ENCODE peak calls at places on chromosomes 1 and 21, in five cellular contexts. A, X, I, E and V are unnamed samples.

GRCh38 chr21:45877821-45878469 is 103.6 kb upstream of the COL6A1 start:
- DNase-seq in I (peak), A (no peak), E (no peak), X (no peak), V (no peak)

GRCh38 chr1:205546541-205546940 is 42.1 kb downstream of the CDK18 start:
- DNase-seq in E (no peak), I (no peak), X (no peak), A (no peak), V (no peak)

GRCh38 chr1:99662581-99663208 is 16.8 kb downstream of the PALMD start:
- DNase-seq in E (no peak), I (peak), X (peak), A (peak), V (peak)

GRCh38 chr1:81144240-81144639 is 656.5 kb upstream of the ADGRL2 start:
- DNase-seq in E (no peak), I (no peak), X (no peak), A (peak), V (no peak)

GRCh38 chr21:14012409-14012808 is 198.3 kb downstream of the LIPI start:
- DNase-seq in X (no peak), A (no peak), I (no peak), E (no peak), V (no peak)

GRCh38 chr1:56072310-56072709 is 507.1 kb downstream of the PLPP3 start:
- DNase-seq in I (no peak), A (no peak), X (no peak), E (no peak), V (no peak)

GRCh38 chr1:2145946-2146835 is 48.4 kb downstream of the FAAP20 start:
- DNase-seq in X (peak), E (no peak), A (no peak), I (no peak), V (peak)

GRCh38 chr1:22139817-22140216 is 3.1 kb downstream of the WNT4 start:
- DNase-seq in E (no peak), I (no peak), A (no peak), X (no peak), V (no peak)

GRCh38 chr1:159214149-159214760 is 9.6 kb downstream of the ACKR1 start:
- DNase-seq in X (no peak), I (no peak), A (peak), E (no peak), V (no peak)

GRCh38 chr1:88923224-88923623 is 31.9 kb upstream of the GTF2B start:
- DNase-seq in I (no peak), X (no peak), E (no peak), A (peak), V (no peak)

GRCh38 chr1:64962447-64962846 is 3.9 kb downstream of the JAK1 start:
- DNase-seq in I (no peak), A (no peak), X (no peak), E (peak), V (no peak)

GRCh38 chr1:8423702-8424538 is 106.0 kb downstream of the SLC45A1 start:
- DNase-seq in E (no peak), I (peak), A (peak), X (peak), V (peak)

GRCh38 chr21:44332383-44332782 is 6.8 kb downstream of the CFAP410 start:
- DNase-seq in I (no peak), A (peak), E (no peak), X (no peak), V (no peak)

GRCh38 chr1:219329606-219330005 is 155.9 kb downstream of the LYPLAL1 start:
- DNase-seq in E (peak), I (no peak), X (no peak), A (no peak), V (no peak)

GRCh38 chr1:2310332-2311183 is 80.8 kb downstream of the MORN1 start:
- DNase-seq in X (no peak), I (no peak), A (no peak), E (no peak), V (peak)

GRCh38 chr1:21618059-21618458 is 51.1 kb downstream of the RAP1GAP start:
- DNase-seq in A (no peak), E (no peak), X (no peak), I (no peak), V (no peak)

GRCh38 chr1:161956097-161956496 is 67.6 kb downstream of the OLFML2B start:
- DNase-seq in E (no peak), A (no peak), X (no peak), I (no peak), V (no peak)

GRCh38 chr1:55402676-55403464 is 187.7 kb upstream of the USP24 start:
- DNase-seq in E (no peak), I (no peak), X (no peak), A (no peak), V (no peak)

GRCh38 chr1:89201489-89201794 is 2.7 kb upstream of the GBP4 start:
- DNase-seq in A (no peak), E (no peak), I (no peak), X (no peak), V (no peak)

GRCh38 chr21:39020751-39021474 is 162.3 kb downstream of the PSMG1 start:
- DNase-seq in E (no peak), I (peak), X (peak), A (no peak), V (no peak)

GRCh38 chr1:56436912-56437403 is 142.4 kb downstream of the PLPP3 start:
- DNase-seq in I (no peak), E (no peak), A (peak), X (no peak), V (no peak)

GRCh38 chr1:91725961-91726704 is 159.8 kb downstream of the TGFBR3 start:
- DNase-seq in I (no peak), E (no peak), X (no peak), A (no peak), V (peak)

GRCh38 chr1:14255231-14255630 is 343.3 kb upstream of the KAZN start:
- DNase-seq in A (no peak), I (no peak), E (no peak), X (no peak), V (no peak)

GRCh38 chr1:93672477-93673158 is 9.0 kb downstream of the BCAR3 start:
- DNase-seq in E (no peak), X (no peak), A (no peak), I (peak), V (no peak)

DNA sequence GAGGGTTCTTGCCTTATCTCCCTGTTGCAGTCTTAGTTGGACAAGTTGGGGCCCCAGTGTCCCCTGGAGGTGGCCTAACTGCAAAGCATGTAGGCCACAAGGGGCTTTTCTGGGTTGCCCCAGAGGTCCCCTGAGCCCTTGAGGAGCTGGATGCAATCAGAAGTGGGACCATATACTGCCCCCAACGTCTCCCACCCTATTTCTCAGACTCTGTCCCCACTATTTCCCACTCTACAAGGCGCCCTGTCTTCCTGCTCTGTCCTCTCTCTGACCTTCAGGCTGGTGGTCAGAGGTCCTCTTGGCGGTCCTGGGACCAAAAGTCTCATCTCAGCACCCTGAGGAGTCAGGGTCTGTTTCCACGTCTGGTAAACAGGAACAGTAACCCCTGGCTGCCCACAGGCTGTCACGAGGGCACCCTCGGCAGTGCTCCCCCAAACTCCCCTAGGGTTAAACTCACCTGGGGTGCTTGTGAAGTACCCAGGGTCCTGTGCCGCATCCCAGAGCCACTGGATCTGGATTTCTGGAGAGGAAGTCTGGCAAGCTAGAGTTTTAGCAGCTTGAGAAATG is 14.9 kb downstream of the PROK1 start:
- DNase-seq in I (no peak), A (no peak), E (no peak), X (no peak), V (no peak)
- H3K4me3 ChIP-seq in I (no peak), A (no peak), E (no peak), X (no peak), V (no peak)

GRCh38 chr1:202101182-202101581 is 21.5 kb upstream of the GPR37L1 start:
- DNase-seq in X (no peak), A (no peak), I (no peak), E (no peak), V (no peak)
- TF ChIP-seq CTCF in X (no peak), A (peak), I (no peak), E (no peak), V (no peak)

GRCh38 chr1:76035053-76035452 is 39.5 kb upstream of the ST6GALNAC3 start:
- DNase-seq in E (no peak), X (no peak), A (no peak), I (no peak), V (no peak)

GRCh38 chr1:76040327-76040868 is 34.1 kb upstream of the ST6GALNAC3 start:
- DNase-seq in E (no peak), X (no peak), A (peak), I (no peak), V (no peak)

GRCh38 chr1:76033800-76034475 is 40.6 kb upstream of the ST6GALNAC3 start:
- DNase-seq in X (no peak), A (no peak), I (no peak), E (no peak), V (no peak)

GRCh38 chr1:76038306-76039004 is 36.1 kb upstream of the ST6GALNAC3 start:
- DNase-seq in E (no peak), X (no peak), A (no peak), I (no peak), V (no peak)

GRCh38 chr1:76037314-76037713 is 37.2 kb upstream of the ST6GALNAC3 start:
- DNase-seq in E (no peak), X (no peak), I (no peak), A (no peak), V (no peak)
- H3K4me3 ChIP-seq in E (no peak), X (no peak), I (no peak), A (no peak), V (no peak)

GRCh38 chr21:36245649-36246048 is 74.3 kb upstream of the MORC3 start:
- DNase-seq in X (no peak), E (no peak), I (no peak), A (no peak), V (no peak)
- TF ChIP-seq CTCF in X (no peak), E (no peak), I (no peak), A (no peak), V (no peak)

GRCh38 chr1:115648717-115649691 is 7.2 kb downstream of the VANGL1 start:
- DNase-seq in E (no peak), A (no peak), X (no peak), I (no peak), V (no peak)
- H3K4me3 ChIP-seq in E (no peak), A (no peak), X (no peak), I (no peak), V (no peak)

DNA sequence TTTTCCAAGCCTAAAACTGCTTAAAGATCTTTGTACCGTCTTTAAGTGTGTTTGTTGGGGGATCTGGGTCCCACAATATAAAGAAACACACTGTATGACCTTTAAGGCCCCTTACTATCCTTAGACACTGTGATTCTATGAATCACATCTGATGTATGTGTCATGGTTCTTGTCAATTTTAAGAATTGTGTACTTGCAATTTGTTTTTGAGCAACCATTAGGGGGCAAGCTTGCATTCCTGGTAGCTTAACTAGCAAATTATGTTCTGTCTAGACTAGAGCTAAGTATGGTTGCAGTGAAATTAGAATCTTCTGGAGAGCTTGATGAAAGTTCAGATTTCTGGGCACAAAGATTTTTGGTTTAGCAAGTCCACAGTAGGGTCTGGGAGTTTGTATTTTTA is 219.5 kb downstream of the TPR start:
- DNase-seq in I (no peak), X (no peak), E (peak), A (peak), V (no peak)
- TF ChIP-seq CTCF in I (peak), X (peak), E (peak), A (peak), V (no peak)

GRCh38 chr1:59696421-59697115 is 118.2 kb upstream of the HOOK1 start:
- DNase-seq in X (no peak), A (no peak), I (no peak), E (no peak), V (no peak)

GRCh38 chr1:59699227-59699847 is 115.4 kb upstream of the HOOK1 start:
- DNase-seq in E (peak), I (no peak), A (peak), X (no peak), V (no peak)

GRCh38 chr1:59697138-59697811 is 117.5 kb upstream of the HOOK1 start:
- DNase-seq in I (no peak), X (no peak), A (no peak), E (no peak), V (no peak)

GRCh38 chr1:59701376-59701775 is 113.4 kb upstream of the HOOK1 start:
- DNase-seq in E (no peak), A (no peak), I (no peak), X (no peak), V (no peak)

GRCh38 chr1:59698386-59698785 is 116.4 kb upstream of the HOOK1 start:
- DNase-seq in X (no peak), A (no peak), I (no peak), E (no peak), V (no peak)
- H3K4me3 ChIP-seq in X (no peak), A (no peak), I (no peak), E (no peak), V (peak)

GRCh38 chr1:30750751-30751291 is 6.8 kb downstream of the LAPTM5 start:
- DNase-seq in E (no peak), A (no peak), I (no peak), X (no peak), V (no peak)
- TF ChIP-seq CTCF in E (no peak), A (no peak), I (no peak), X (no peak), V (no peak)

DNA sequence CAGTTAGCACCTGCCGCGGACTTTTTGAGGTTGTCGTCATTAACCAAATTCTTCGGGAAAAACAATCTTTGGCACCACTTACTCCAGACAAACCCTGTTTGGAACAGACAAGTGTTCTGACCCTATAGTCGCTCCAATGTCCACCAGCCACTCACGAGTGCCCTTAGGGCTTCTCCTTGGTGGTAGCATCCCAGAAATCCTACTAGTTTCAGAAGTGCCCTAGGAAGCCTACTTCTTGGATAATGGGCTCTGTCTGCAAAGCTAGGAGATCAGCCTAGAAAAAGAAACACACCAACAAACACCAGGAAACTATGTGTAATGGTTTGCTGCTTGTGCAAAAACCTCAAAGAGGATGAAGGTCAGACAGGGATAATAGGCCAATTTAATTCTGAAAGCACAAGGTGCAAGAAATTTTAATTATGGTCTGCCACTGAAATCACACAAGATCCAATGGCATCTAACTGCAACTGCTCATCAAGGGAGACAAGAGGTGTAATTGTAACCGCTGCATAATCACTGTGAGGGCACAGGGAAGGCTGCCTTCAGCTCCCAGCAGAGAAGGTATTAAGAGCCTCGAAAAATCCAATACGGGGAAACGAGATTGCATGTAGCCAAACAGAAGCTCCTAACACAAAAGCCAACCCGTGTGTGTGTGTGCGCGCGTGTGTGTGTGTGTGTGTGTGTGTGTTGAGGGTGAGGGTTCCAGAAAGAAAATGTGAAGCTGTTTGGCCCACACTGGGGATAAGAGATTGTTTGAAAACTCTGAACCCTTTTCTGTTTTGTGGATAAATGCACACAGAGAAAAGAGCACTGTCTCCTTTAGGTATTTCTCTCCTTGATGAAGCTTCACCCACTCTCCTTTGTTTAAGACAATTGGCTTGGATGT is 2.2 kb downstream of the WLS start:
- DNase-seq in I (no peak), E (no peak), X (no peak), A (peak), V (no peak)
- H3K4me3 ChIP-seq in I (peak), E (peak), X (peak), A (peak), V (peak)